ENCODE peak calls at places on chromosome 4, in eight cellular contexts. One of them, this sample, is unnamed.

GRCh38 chr4:38132140-38132673 is 172.0 kb downstream of the PTTG2 start:
- DNase-seq in left lung: no peak
- DNase-seq in RWPE1: peak
- DNase-seq in effector memory CD4-positive, alpha-beta T cell: peak
- DNase-seq in uterus: peak
- DNase-seq in CD4-positive, CD25-positive, alpha-beta regulatory T cell: peak
- DNase-seq in SJSA1: peak
- DNase-seq in tibial artery: peak
- DNase-seq in this sample: peak

GRCh38 chr4:94926936-94927335 is 169.2 kb downstream of the BMPR1B start:
- DNase-seq in left lung: no peak
- DNase-seq in RWPE1: no peak
- DNase-seq in effector memory CD4-positive, alpha-beta T cell: no peak
- DNase-seq in uterus: no peak
- DNase-seq in CD4-positive, CD25-positive, alpha-beta regulatory T cell: no peak
- DNase-seq in SJSA1: no peak
- DNase-seq in tibial artery: no peak
- DNase-seq in this sample: no peak

GRCh38 chr4:80841587-80842281 is 188.8 kb upstream of the BMP3 start:
- DNase-seq in left lung: no peak
- DNase-seq in RWPE1: no peak
- DNase-seq in effector memory CD4-positive, alpha-beta T cell: no peak
- DNase-seq in uterus: no peak
- DNase-seq in CD4-positive, CD25-positive, alpha-beta regulatory T cell: no peak
- DNase-seq in SJSA1: no peak
- DNase-seq in tibial artery: no peak
- DNase-seq in this sample: no peak

GRCh38 chr4:75287738-75288517 is 226.3 kb downstream of the RCHY1 start:
- DNase-seq in left lung: no peak
- DNase-seq in RWPE1: no peak
- DNase-seq in effector memory CD4-positive, alpha-beta T cell: no peak
- DNase-seq in uterus: no peak
- DNase-seq in CD4-positive, CD25-positive, alpha-beta regulatory T cell: no peak
- DNase-seq in SJSA1: no peak
- DNase-seq in tibial artery: no peak
- DNase-seq in this sample: no peak

GRCh38 chr4:16969696-16970135 is 71.3 kb upstream of the LDB2 start:
- DNase-seq in left lung: no peak
- DNase-seq in RWPE1: no peak
- DNase-seq in effector memory CD4-positive, alpha-beta T cell: no peak
- DNase-seq in uterus: peak
- DNase-seq in CD4-positive, CD25-positive, alpha-beta regulatory T cell: no peak
- DNase-seq in SJSA1: no peak
- DNase-seq in tibial artery: peak
- DNase-seq in this sample: no peak

GRCh38 chr4:184259081-184259480 is 41.4 kb upstream of the ENPP6 start:
- DNase-seq in left lung: no peak
- DNase-seq in RWPE1: no peak
- DNase-seq in effector memory CD4-positive, alpha-beta T cell: no peak
- DNase-seq in uterus: no peak
- DNase-seq in CD4-positive, CD25-positive, alpha-beta regulatory T cell: no peak
- DNase-seq in SJSA1: no peak
- DNase-seq in tibial artery: no peak
- DNase-seq in this sample: no peak

GRCh38 chr4:142817442-142817841 is 28.7 kb downstream of the INPP4B start:
- DNase-seq in left lung: no peak
- DNase-seq in RWPE1: peak
- DNase-seq in effector memory CD4-positive, alpha-beta T cell: no peak
- DNase-seq in uterus: no peak
- DNase-seq in CD4-positive, CD25-positive, alpha-beta regulatory T cell: no peak
- DNase-seq in SJSA1: peak
- DNase-seq in tibial artery: peak
- DNase-seq in this sample: no peak

GRCh38 chr4:126740687-126741086 is 892.1 kb upstream of the INTU start:
- DNase-seq in left lung: no peak
- DNase-seq in RWPE1: no peak
- DNase-seq in effector memory CD4-positive, alpha-beta T cell: no peak
- DNase-seq in uterus: no peak
- DNase-seq in CD4-positive, CD25-positive, alpha-beta regulatory T cell: no peak
- DNase-seq in SJSA1: no peak
- DNase-seq in tibial artery: no peak
- DNase-seq in this sample: no peak

GRCh38 chr4:141630854-141631253 is 5.5 kb upstream of the IL15 start:
- DNase-seq in left lung: no peak
- DNase-seq in RWPE1: no peak
- DNase-seq in effector memory CD4-positive, alpha-beta T cell: no peak
- DNase-seq in uterus: no peak
- DNase-seq in CD4-positive, CD25-positive, alpha-beta regulatory T cell: no peak
- DNase-seq in SJSA1: no peak
- DNase-seq in tibial artery: no peak
- DNase-seq in this sample: no peak

GRCh38 chr4:141636077-141636770 is at the start of gene IL15:
- DNase-seq in left lung: peak
- DNase-seq in RWPE1: peak
- DNase-seq in effector memory CD4-positive, alpha-beta T cell: peak
- DNase-seq in uterus: peak
- DNase-seq in CD4-positive, CD25-positive, alpha-beta regulatory T cell: peak
- DNase-seq in SJSA1: peak
- DNase-seq in tibial artery: peak
- DNase-seq in this sample: peak

GRCh38 chr4:141637565-141637964 is 1.2 kb downstream of the IL15 start:
- DNase-seq in left lung: no peak
- DNase-seq in RWPE1: no peak
- DNase-seq in effector memory CD4-positive, alpha-beta T cell: no peak
- DNase-seq in uterus: no peak
- DNase-seq in CD4-positive, CD25-positive, alpha-beta regulatory T cell: no peak
- DNase-seq in SJSA1: no peak
- DNase-seq in tibial artery: no peak
- DNase-seq in this sample: no peak

GRCh38 chr4:141636771-141637460 is 533 bp downstream of the IL15 start:
- DNase-seq in left lung: peak
- DNase-seq in RWPE1: peak
- DNase-seq in effector memory CD4-positive, alpha-beta T cell: no peak
- DNase-seq in uterus: peak
- DNase-seq in CD4-positive, CD25-positive, alpha-beta regulatory T cell: no peak
- DNase-seq in SJSA1: peak
- DNase-seq in tibial artery: peak
- DNase-seq in this sample: peak

DNA sequence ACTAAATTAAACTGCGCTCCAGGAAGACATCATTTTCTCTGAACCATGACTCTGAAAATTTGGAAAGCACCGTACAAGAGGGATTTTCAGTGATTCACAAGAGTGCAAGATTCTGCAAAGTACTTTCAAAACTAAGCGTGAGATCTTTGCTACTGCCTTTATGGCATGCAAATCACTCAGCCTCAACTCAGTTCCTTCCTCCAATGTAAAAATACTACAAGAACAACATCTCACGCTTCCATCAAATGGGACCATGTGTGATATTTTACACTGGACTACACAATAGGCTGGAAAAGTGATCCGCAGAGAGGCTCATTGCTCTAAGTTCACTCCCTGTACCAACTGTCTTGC is 682 bp upstream of the IL15 start:
- DNase-seq in left lung: no peak
- DNase-seq in RWPE1: no peak
- DNase-seq in effector memory CD4-positive, alpha-beta T cell: no peak
- DNase-seq in uterus: no peak
- DNase-seq in CD4-positive, CD25-positive, alpha-beta regulatory T cell: no peak
- DNase-seq in SJSA1: no peak
- DNase-seq in tibial artery: no peak
- DNase-seq in this sample: no peak
- H3K27ac ChIP-seq in left lung: no peak
- H3K27ac ChIP-seq in RWPE1: no peak
- H3K27ac ChIP-seq in effector memory CD4-positive, alpha-beta T cell: no peak
- H3K27ac ChIP-seq in uterus: peak
- H3K27ac ChIP-seq in CD4-positive, CD25-positive, alpha-beta regulatory T cell: no peak
- H3K27ac ChIP-seq in SJSA1: no peak
- H3K27ac ChIP-seq in tibial artery: peak
- H3K27ac ChIP-seq in this sample: peak

GRCh38 chr4:102503301-102503746 is 2.2 kb downstream of the NFKB1 start:
- DNase-seq in left lung: no peak
- DNase-seq in RWPE1: no peak
- DNase-seq in effector memory CD4-positive, alpha-beta T cell: no peak
- DNase-seq in uterus: no peak
- DNase-seq in CD4-positive, CD25-positive, alpha-beta regulatory T cell: no peak
- DNase-seq in SJSA1: no peak
- DNase-seq in tibial artery: no peak
- DNase-seq in this sample: no peak

GRCh38 chr4:102505708-102506107 is 4.5 kb downstream of the NFKB1 start:
- DNase-seq in left lung: no peak
- DNase-seq in RWPE1: no peak
- DNase-seq in effector memory CD4-positive, alpha-beta T cell: no peak
- DNase-seq in uterus: no peak
- DNase-seq in CD4-positive, CD25-positive, alpha-beta regulatory T cell: no peak
- DNase-seq in SJSA1: no peak
- DNase-seq in tibial artery: no peak
- DNase-seq in this sample: no peak

GRCh38 chr4:102503831-102504786 is 3.0 kb downstream of the NFKB1 start:
- DNase-seq in left lung: no peak
- DNase-seq in RWPE1: no peak
- DNase-seq in effector memory CD4-positive, alpha-beta T cell: no peak
- DNase-seq in uterus: no peak
- DNase-seq in CD4-positive, CD25-positive, alpha-beta regulatory T cell: no peak
- DNase-seq in SJSA1: no peak
- DNase-seq in tibial artery: no peak
- DNase-seq in this sample: no peak

GRCh38 chr4:102504941-102505340 is 3.8 kb downstream of the NFKB1 start:
- DNase-seq in left lung: no peak
- DNase-seq in RWPE1: no peak
- DNase-seq in effector memory CD4-positive, alpha-beta T cell: no peak
- DNase-seq in uterus: no peak
- DNase-seq in CD4-positive, CD25-positive, alpha-beta regulatory T cell: no peak
- DNase-seq in SJSA1: no peak
- DNase-seq in tibial artery: no peak
- DNase-seq in this sample: no peak

DNA sequence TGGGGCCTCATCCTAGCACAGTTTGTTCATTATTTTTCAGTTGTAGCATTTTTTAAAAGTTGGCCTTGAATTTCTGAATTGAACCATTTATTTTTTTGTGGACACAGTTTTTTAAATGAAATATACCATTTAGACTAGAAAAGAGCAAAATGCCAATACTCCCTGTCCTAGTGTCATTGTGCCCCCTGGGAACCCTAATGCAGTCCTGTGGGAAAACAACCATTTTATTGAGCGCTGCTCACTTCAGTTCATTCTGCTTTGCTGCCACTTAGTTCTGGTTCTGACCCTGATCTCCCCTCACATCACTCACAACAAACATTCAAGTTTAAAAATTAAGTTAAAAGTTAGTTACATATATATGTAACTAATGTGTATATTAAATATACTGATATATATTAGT is 5.4 kb downstream of the NFKB1 start:
- DNase-seq in left lung: no peak
- DNase-seq in RWPE1: no peak
- DNase-seq in effector memory CD4-positive, alpha-beta T cell: no peak
- DNase-seq in uterus: no peak
- DNase-seq in CD4-positive, CD25-positive, alpha-beta regulatory T cell: no peak
- DNase-seq in SJSA1: no peak
- DNase-seq in tibial artery: no peak
- DNase-seq in this sample: no peak
- H3K27ac ChIP-seq in left lung: no peak
- H3K27ac ChIP-seq in RWPE1: no peak
- H3K27ac ChIP-seq in effector memory CD4-positive, alpha-beta T cell: no peak
- H3K27ac ChIP-seq in uterus: no peak
- H3K27ac ChIP-seq in CD4-positive, CD25-positive, alpha-beta regulatory T cell: no peak
- H3K27ac ChIP-seq in SJSA1: no peak
- H3K27ac ChIP-seq in tibial artery: no peak
- H3K27ac ChIP-seq in this sample: no peak

GRCh38 chr4:2805712-2806391 is 13.0 kb downstream of the SH3BP2 start:
- DNase-seq in left lung: peak
- DNase-seq in RWPE1: peak
- DNase-seq in effector memory CD4-positive, alpha-beta T cell: no peak
- DNase-seq in uterus: peak
- DNase-seq in CD4-positive, CD25-positive, alpha-beta regulatory T cell: no peak
- DNase-seq in SJSA1: no peak
- DNase-seq in tibial artery: peak
- DNase-seq in this sample: peak

GRCh38 chr4:2806392-2807355 is 13.8 kb downstream of the SH3BP2 start:
- DNase-seq in left lung: peak
- DNase-seq in RWPE1: no peak
- DNase-seq in effector memory CD4-positive, alpha-beta T cell: no peak
- DNase-seq in uterus: peak
- DNase-seq in CD4-positive, CD25-positive, alpha-beta regulatory T cell: no peak
- DNase-seq in SJSA1: no peak
- DNase-seq in tibial artery: peak
- DNase-seq in this sample: peak

GRCh38 chr4:2804449-2804972 is 11.6 kb downstream of the SH3BP2 start:
- DNase-seq in left lung: peak
- DNase-seq in RWPE1: no peak
- DNase-seq in effector memory CD4-positive, alpha-beta T cell: no peak
- DNase-seq in uterus: no peak
- DNase-seq in CD4-positive, CD25-positive, alpha-beta regulatory T cell: no peak
- DNase-seq in SJSA1: no peak
- DNase-seq in tibial artery: no peak
- DNase-seq in this sample: peak

GRCh38 chr4:2803624-2804448 is 11.0 kb downstream of the SH3BP2 start:
- DNase-seq in left lung: peak
- DNase-seq in RWPE1: no peak
- DNase-seq in effector memory CD4-positive, alpha-beta T cell: no peak
- DNase-seq in uterus: no peak
- DNase-seq in CD4-positive, CD25-positive, alpha-beta regulatory T cell: no peak
- DNase-seq in SJSA1: no peak
- DNase-seq in tibial artery: peak
- DNase-seq in this sample: no peak

DNA sequence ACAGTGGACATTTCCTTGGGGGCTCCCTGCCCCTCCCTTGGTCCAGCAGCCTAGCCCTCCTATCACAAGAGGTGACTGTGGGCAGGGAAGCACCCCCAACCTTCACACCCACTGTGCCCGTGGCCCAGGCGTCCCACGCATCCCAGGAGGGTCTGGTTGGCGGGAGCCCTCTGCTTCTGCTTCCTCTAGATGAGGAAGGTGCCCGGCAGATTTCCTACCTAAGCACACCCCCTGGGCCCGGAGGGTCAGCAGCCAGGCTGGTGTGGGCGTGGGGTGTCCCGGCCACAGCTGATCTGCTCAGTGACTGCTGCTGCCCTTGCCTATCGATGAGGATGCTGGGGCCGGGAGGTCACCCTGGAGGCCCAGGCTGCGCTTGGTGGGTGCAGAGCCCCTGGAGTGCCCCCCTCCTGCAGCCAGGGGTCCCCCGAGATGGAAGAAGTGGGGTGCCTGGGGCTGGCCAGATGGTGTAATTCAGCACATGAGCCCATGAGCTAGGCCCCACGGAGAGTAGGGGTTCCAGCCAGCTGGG is 12.2 kb downstream of the SH3BP2 start:
- DNase-seq in left lung: peak
- DNase-seq in RWPE1: no peak
- DNase-seq in effector memory CD4-positive, alpha-beta T cell: no peak
- DNase-seq in uterus: no peak
- DNase-seq in CD4-positive, CD25-positive, alpha-beta regulatory T cell: no peak
- DNase-seq in SJSA1: no peak
- DNase-seq in tibial artery: no peak
- DNase-seq in this sample: no peak
- H3K27ac ChIP-seq in left lung: peak
- H3K27ac ChIP-seq in RWPE1: peak
- H3K27ac ChIP-seq in effector memory CD4-positive, alpha-beta T cell: no peak
- H3K27ac ChIP-seq in uterus: peak
- H3K27ac ChIP-seq in CD4-positive, CD25-positive, alpha-beta regulatory T cell: no peak
- H3K27ac ChIP-seq in SJSA1: no peak
- H3K27ac ChIP-seq in tibial artery: no peak
- H3K27ac ChIP-seq in this sample: peak

DNA sequence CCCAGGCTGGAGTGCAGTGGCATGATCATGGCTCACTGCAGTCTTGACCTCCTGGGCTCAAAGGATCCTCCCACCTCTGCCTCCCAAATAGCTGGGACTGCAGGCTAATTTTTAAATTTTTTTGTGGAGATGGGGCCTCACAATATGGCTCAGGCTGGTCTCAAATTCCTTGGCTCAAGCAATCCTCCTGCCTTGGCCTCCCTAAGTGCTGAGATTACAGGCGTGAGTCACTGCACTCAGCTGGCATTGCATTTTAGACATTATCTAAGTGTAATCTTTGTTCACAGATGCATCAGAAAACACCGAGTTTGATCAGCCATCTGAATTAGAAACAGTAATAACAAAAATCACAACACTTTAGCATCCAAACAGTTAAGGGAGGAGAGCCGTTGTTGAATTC is 53.4 kb upstream of the CBR4 start:
- DNase-seq in left lung: no peak
- DNase-seq in RWPE1: no peak
- DNase-seq in effector memory CD4-positive, alpha-beta T cell: no peak
- DNase-seq in uterus: no peak
- DNase-seq in CD4-positive, CD25-positive, alpha-beta regulatory T cell: no peak
- DNase-seq in SJSA1: no peak
- DNase-seq in tibial artery: no peak
- DNase-seq in this sample: no peak
- H3K27ac ChIP-seq in left lung: no peak
- H3K27ac ChIP-seq in RWPE1: no peak
- H3K27ac ChIP-seq in effector memory CD4-positive, alpha-beta T cell: no peak
- H3K27ac ChIP-seq in uterus: peak
- H3K27ac ChIP-seq in CD4-positive, CD25-positive, alpha-beta regulatory T cell: no peak
- H3K27ac ChIP-seq in SJSA1: no peak
- H3K27ac ChIP-seq in tibial artery: no peak
- H3K27ac ChIP-seq in this sample: no peak